ENCODE peak calls at places on chromosomes 16 and 17, in six cellular contexts. Q is AG09319; R is left ventricle myocardium inferior; Y is endodermal cell; D is esophagus squamous epithelium; X is CD4-positive, alpha-beta T cell. L is an unnamed sample.

GRCh38 chr17:3959295-3959899 is 4.8 kb downstream of the ATP2A3 start:
- DNase-seq in X (no peak), Q (no peak), R (no peak), D (no peak), Y (peak; percentile 64), L (no peak)

GRCh38 chr17:5115673-5116651 is at the start of gene USP6:
- DNase-seq in X (no peak), R (no peak), Q (no peak), D (no peak), Y (peak; percentile 61), L (no peak)

GRCh38 chr17:29133146-29133713 is 47.0 kb downstream of the MYO18A start:
- DNase-seq in Q (no peak), X (no peak), D (no peak), Y (peak; percentile 82), R (peak; percentile 48), L (no peak)

GRCh38 chr17:41167561-41167960 is 460 bp downstream of the KRTAP4-3 start:
- DNase-seq in D (no peak), Q (no peak), R (no peak), Y (no peak), X (no peak), L (no peak)

GRCh38 chr17:61684172-61684571 is 93.2 kb upstream of the NACA2 start:
- DNase-seq in Y (no peak), Q (no peak), R (no peak), X (no peak), D (no peak), L (no peak)

GRCh38 chr17:54494731-54495715 is 405.6 kb upstream of the TOM1L1 start:
- DNase-seq in Y (peak; percentile 69), Q (no peak), D (no peak), R (no peak), X (no peak), L (no peak)

GRCh38 chr17:74569392-74570003 is 2.2 kb upstream of the CD300H start:
- DNase-seq in Y (peak; percentile 72), Q (peak; percentile 63), X (no peak), D (peak; percentile 39), R (no peak), L (no peak)

GRCh38 chr17:47801906-47802305 is 19.7 kb downstream of the OSBPL7 start:
- DNase-seq in R (no peak), D (no peak), Y (no peak), Q (no peak), X (no peak), L (no peak)

GRCh38 chr17:4566785-4567184 is 6.4 kb upstream of the GGT6 start:
- DNase-seq in Q (no peak), D (no peak), X (peak; percentile 19), R (no peak), Y (peak; percentile 96), L (peak; percentile 67)

GRCh38 chr17:28993013-28993600 is 12.7 kb downstream of the SEZ6 start:
- DNase-seq in X (no peak), Q (no peak), D (no peak), R (no peak), Y (no peak), L (no peak)

GRCh38 chr16:48596326-48596725 is 13.7 kb downstream of the N4BP1 start:
- DNase-seq in X (no peak), D (no peak), R (no peak), Q (no peak), Y (no peak), L (no peak)

GRCh38 chr16:56657555-56658430 is at the start of gene MT1F:
- DNase-seq in D (no peak), R (peak; percentile 73), Y (peak; percentile 97), X (peak; percentile 53), Q (no peak), L (peak; percentile 52)

GRCh38 chr17:61463068-61463980 is 11.1 kb downstream of the TBX4 start:
- DNase-seq in Q (no peak), D (no peak), R (no peak), Y (peak; percentile 83), X (no peak), L (no peak)

GRCh38 chr16:57518922-57519321 is 17.4 kb downstream of the CCDC102A start:
- DNase-seq in D (no peak), X (no peak), R (no peak), Y (no peak), Q (no peak), L (no peak)

GRCh38 chr16:57482845-57483545 is 3.3 kb downstream of the DOK4 start:
- DNase-seq in R (no peak), Q (no peak), Y (peak; percentile 38), D (no peak), X (no peak), L (no peak)

GRCh38 chr16:89873109-89873821 is at the start of gene TCF25:
- DNase-seq in R (peak; percentile 83), Y (peak; percentile 96), D (no peak), Q (peak; percentile 52), X (peak; percentile 85), L (peak; percentile 84)
- TF ChIP-seq CTCF in R (no peak), Y (peak; percentile 44), D (no peak), Q (no peak), X (no peak), L (peak; percentile 18)

GRCh38 chr16:74563828-74564263 is 43.1 kb downstream of the GLG1 start:
- DNase-seq in R (no peak), X (no peak), Y (no peak), Q (no peak), D (no peak), L (no peak)
- TF ChIP-seq CTCF in R (no peak), X (no peak), Y (no peak), Q (no peak), D (no peak), L (no peak)

DNA sequence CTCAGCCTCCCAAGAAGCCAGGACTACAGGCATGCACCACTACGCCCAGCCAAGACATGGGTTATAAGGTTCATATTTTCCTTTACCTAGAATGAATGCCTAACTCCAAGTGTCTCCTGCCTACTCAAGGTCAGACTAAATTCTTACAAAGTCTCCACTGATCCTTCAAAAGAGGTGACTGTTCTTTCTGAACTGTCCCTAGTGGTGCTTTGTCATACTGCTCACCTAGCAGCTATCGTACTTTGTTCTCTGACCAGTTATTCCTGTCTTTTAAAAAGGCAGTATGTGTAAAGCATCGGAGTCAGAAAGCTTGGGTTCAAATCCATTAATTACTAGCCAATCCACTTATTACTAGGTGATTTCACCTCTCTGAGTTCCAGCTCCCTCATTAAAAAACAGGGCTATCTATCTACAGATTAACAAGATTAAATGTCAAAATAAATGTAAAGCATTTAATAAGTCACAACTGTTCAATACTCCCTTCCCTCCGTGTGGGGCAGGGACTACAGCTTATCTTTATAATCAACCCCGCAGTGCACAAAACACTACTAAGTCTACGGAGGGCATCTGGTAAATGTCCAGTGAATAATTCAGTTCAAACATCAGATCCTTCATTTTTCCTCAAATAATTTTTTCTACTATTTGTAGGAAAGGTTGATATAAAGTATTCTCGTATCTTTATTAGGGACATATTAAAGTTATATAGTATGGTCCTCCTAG is 20.0 kb upstream of the ITGA2B start:
- DNase-seq in D (no peak), X (no peak), Q (no peak), Y (no peak), R (no peak), L (no peak)
- TF ChIP-seq CTCF in D (no peak), X (no peak), Q (no peak), Y (peak; percentile 65), R (no peak), L (peak; percentile 30)

DNA sequence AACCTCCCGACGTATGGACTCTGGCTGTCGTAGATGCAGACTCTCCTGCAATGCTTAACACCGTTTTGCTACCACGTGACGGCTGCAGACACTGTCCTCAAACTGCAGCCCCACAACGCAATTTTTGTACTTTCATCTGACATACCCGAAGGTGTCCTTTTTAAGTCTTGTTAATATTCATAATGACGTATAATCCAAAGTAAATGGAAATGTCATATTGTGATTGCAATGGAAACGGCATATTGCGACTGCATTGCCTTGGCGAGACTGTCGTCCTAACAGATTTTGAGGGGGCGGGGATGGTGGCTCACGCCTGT is 79.3 kb upstream of the TBC1D3K start:
- DNase-seq in Q (no peak), R (no peak), D (no peak), X (no peak), Y (no peak), L (no peak)
- TF ChIP-seq CTCF in Q (no peak), R (no peak), D (no peak), X (no peak), Y (no peak), L (no peak)

GRCh38 chr16:54645328-54645727 is 285.3 kb upstream of the IRX5 start:
- DNase-seq in X (no peak), D (no peak), Y (no peak), Q (no peak), R (no peak), L (no peak)
- TF ChIP-seq CTCF in X (no peak), D (no peak), Y (no peak), Q (no peak), R (no peak), L (no peak)

DNA sequence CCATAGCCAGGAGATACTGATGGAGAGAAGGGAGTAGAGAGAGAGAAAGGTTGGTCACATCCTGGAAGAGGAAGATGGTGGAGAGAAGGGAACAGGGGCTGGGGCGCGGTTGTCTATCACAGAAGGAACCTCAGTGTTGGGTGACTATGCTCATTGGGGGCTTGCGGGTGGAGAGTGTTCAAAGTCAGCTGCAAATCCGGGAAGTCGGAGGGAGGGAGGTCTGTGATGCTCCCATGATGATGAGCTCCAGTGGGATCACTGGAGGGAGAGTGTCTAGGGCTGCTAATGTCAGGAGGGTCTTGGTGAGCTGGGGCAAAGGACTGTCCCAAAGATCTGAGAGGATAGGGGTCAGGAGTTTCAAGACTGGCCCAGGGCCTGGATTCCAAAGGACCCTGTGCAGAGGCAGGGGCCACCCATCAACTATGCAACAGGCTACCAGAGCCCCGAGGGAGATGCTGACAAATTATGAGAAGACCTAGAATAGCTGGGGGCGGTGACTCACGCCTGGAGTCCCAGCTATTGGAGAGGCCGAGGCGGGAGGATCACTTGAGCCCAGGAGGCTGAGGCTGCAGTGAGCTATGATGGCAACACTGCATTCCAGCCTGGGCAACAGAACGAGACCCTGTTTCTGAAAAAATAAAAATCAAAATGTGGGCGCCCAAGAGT is 2.6 kb downstream of the SPDYE4 start:
- DNase-seq in Q (no peak), R (no peak), Y (no peak), X (no peak), D (no peak), L (no peak)
- TF ChIP-seq CTCF in Q (no peak), R (no peak), Y (no peak), X (no peak), D (no peak), L (no peak)

L was measured in progenitor cell of endocrine pancreas.